ENCODE peak calls at places on chromosomes 4 and X, in six cellular contexts. D is heart left ventricle, N is Karpas-422, E is choroid plexus epithelial cell, H is bronchial epithelial cell, T is heart right ventricle. S is an unnamed sample.

GRCh38 chrX:133415276-133416105 is at the start of gene GPC4:
- DNase-seq in D (peak; percentile 59), N (no peak), E (peak; percentile 41), H (no peak), T (peak; percentile 51), S (no peak)

GRCh38 chr4:98861100-98861499 is 67.8 kb downstream of the EIF4E start:
- DNase-seq in D (no peak), N (no peak), E (no peak), H (no peak), T (no peak), S (no peak)

GRCh38 chrX:56569378-56570061 is 6.1 kb downstream of the UBQLN2 start:
- DNase-seq in D (no peak), N (no peak), E (no peak), H (no peak), T (no peak), S (no peak)

GRCh38 chrX:68196939-68197791 is 236.1 kb downstream of the OPHN1 start:
- DNase-seq in D (peak; percentile 7), N (peak; percentile 79), E (peak; percentile 71), H (peak; percentile 50), T (peak; percentile 19), S (peak; percentile 43)

GRCh38 chrX:38798956-38799355 is 2.3 kb upstream of the MID1IP1 start:
- DNase-seq in D (no peak), N (no peak), E (peak; percentile 59), H (peak; percentile 67), T (no peak), S (no peak)

GRCh38 chrX:119482497-119483480 is 14.5 kb downstream of the SLC25A5 start:
- DNase-seq in D (peak; percentile 51), N (peak; percentile 80), E (peak; percentile 56), H (peak; percentile 41), T (peak; percentile 53), S (peak; percentile 56)

GRCh38 chrX:107667426-107667825 is 39.1 kb downstream of the PRPS1 start:
- DNase-seq in D (no peak), N (no peak), E (no peak), H (no peak), T (no peak), S (no peak)

GRCh38 chr4:146222313-146222712 is 8.0 kb downstream of the REELD1 start:
- DNase-seq in D (no peak), N (no peak), E (peak; percentile 38), H (peak; percentile 71), T (no peak), S (peak; percentile 55)

GRCh38 chr4:244471-244870 is 60.8 kb downstream of the ZNF732 start:
- DNase-seq in D (peak; percentile 12), N (peak; percentile 89), E (peak; percentile 21), H (no peak), T (peak; percentile 40), S (peak; percentile 23)

GRCh38 chr4:4866124-4866832 is 6.8 kb downstream of the MSX1 start:
- DNase-seq in D (no peak), N (no peak), E (no peak), H (no peak), T (no peak), S (no peak)

GRCh38 chr4:2537011-2537830 is 774 bp downstream of the FAM193A start:
- DNase-seq in D (peak; percentile 23), N (peak; percentile 75), E (peak; percentile 41), H (peak; percentile 30), T (peak; percentile 29), S (peak; percentile 41)

GRCh38 chr4:56181140-56181950 is 205.9 kb downstream of the AASDH start:
- DNase-seq in D (no peak), N (no peak), E (peak; percentile 60), H (peak; percentile 13), T (no peak), S (no peak)

GRCh38 chr4:154591890-154592289 is 1.3 kb upstream of the FGA start:
- DNase-seq in D (no peak), N (no peak), E (no peak), H (no peak), T (no peak), S (no peak)

GRCh38 chr4:154586296-154587033 is 4.1 kb downstream of the FGA start:
- DNase-seq in D (no peak), N (no peak), E (no peak), H (no peak), T (no peak), S (no peak)

GRCh38 chr4:154590329-154591006 is at the start of gene FGA:
- DNase-seq in D (no peak), N (no peak), E (no peak), H (no peak), T (no peak), S (no peak)

GRCh38 chr4:154588198-154588597 is 2.3 kb downstream of the FGA start:
- DNase-seq in D (no peak), N (no peak), E (no peak), H (no peak), T (no peak), S (no peak)

DNA sequence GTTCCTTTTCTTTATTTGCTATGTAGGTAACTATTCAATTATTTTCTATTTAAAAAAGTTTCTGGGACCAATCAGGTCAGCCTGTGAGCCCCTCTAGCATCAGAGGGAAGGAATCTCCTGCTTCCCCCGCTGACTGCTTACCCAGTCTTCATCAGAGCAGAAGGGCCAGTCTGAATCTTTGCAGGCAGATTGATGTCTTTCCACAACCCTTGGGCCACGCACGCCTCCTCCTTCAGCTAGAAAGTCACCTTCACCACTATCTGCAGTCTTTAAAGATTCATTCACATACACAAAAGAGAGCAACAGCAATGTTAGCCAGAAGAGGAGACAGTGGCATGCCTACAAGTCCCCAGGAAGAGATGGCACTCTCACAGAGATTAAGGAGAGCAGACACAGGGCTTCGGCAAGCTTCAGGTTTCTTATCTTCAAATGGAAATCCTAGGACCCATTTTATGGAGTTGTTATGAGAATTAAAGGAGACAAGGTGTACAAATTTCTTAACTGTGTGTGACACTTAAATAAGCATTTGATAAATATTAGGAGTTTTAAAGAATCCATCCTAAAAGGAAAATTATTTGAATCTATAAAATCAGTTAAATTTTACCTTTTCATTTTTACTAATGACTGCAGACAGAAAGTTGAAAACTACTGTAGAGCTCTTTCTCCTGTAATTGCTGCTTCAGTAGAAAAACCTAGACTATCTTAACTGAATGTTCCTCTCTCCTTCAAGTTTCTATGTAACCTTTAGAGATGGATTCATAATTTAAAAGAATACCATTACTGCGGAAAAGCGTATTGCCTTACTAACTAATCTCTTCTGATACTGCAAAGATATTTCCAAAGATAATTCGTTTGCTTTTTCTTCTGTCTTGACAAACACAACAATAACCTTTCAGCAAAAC is 995 bp downstream of the FGA start:
- DNase-seq in D (no peak), N (no peak), E (no peak), H (no peak), T (no peak), S (no peak)
- H3K4me3 ChIP-seq in D (no peak overlapping the region), N (no peak overlapping the region), E (no peak overlapping the region), H (no peak overlapping the region), T (no peak overlapping the region), S (no peak overlapping the region)

DNA sequence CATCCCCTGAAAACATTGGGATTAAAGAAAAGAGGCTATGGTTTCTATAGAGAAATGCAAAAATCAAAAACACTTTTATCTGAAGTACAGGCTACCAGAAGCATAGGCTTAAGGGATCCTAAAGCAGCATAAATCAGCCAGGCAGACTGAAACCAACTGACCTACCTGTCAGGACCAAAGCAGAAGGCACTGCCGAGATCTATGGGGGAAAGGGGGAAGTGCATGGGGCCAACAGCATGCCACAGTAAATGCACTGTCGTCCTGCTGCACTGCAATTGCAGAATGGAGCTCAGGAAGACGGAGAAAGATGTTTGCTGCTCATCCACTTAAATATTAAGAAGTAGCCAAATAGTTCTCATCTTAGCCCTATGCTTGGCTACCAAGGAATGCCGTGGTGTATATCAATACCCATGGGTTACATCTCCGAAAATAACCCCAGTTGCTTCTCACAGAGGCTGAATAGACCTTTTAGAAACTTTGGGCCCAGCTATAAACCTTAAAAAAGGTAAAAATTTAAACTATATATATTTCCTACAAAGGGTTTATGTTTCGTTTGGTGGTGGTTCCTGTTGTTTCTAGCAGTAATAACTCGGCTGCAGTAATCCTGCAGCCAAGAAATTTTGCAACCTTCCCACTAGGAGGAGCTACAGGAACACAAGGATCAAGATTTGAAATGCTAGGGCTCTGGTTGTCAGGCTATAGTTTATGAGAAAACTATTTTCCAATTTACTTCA is 312.2 kb upstream of the DIAPH2 start:
- DNase-seq in D (peak; percentile 5), N (peak; percentile 61), E (peak; percentile 80), H (peak; percentile 36), T (no peak), S (peak; percentile 60)
- H3K4me3 ChIP-seq in D (no peak overlapping the region), N (no peak overlapping the region), E (peak overlapping the region; percentile 8), H (no peak overlapping the region), T (no peak overlapping the region), S (no peak overlapping the region)

DNA sequence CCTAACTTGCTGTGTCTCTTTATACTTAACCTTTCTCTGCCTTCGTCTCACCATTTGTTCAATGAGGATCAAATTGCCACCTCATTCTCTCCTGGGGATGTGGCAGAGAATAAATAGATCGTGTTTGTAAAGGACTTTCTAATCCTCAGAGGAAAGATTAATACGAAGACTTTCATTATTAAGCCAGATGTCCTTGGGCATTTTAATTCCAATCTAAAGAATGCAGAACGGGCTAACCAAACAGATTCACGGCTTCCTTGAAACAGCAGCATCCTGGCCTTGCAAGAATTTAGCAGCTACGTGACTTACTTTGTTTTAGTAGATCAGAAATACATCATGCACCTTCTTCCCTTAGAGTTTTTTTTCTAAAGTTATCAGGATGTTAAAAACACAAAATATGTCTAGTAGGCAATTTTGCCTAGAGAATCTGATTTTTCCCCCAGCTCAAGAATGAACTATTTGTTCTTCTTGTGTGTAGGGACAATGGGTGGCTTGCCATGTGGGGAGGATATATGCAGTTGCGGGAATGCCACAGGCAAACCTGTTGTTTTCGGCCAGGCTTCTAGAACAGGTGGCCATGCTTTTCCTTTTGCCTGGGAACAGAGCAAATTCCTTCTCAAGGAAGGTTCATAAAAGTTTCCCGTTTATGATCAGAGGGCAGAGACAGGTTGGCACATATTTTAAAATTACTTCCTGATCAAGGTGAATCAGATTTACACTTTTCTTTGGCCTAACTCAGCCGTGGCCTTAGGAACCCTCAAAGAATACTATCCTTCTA is 3.0 kb downstream of the MID1 start:
- DNase-seq in D (no peak), N (no peak), E (no peak), H (no peak), T (no peak), S (no peak)
- H3K4me3 ChIP-seq in D (peak overlapping the region; percentile 55), N (no peak overlapping the region), E (peak overlapping the region; percentile 69), H (no peak overlapping the region), T (no peak overlapping the region), S (no peak overlapping the region)

GRCh38 chrX:131831185-131831520 is 191.9 kb upstream of the STK26 start:
- DNase-seq in D (no peak), N (no peak), E (no peak), H (no peak), T (no peak), S (no peak)

GRCh38 chrX:131826572-131826971 is 196.5 kb upstream of the STK26 start:
- DNase-seq in D (no peak), N (no peak), E (no peak), H (no peak), T (no peak), S (no peak)

GRCh38 chrX:131828482-131828881 is 194.6 kb upstream of the STK26 start:
- DNase-seq in D (no peak), N (no peak), E (no peak), H (no peak), T (no peak), S (no peak)

GRCh38 chrX:131830400-131831184 is 192.5 kb upstream of the STK26 start:
- DNase-seq in D (peak; percentile 72), N (peak; percentile 53), E (peak; percentile 83), H (peak; percentile 30), T (peak; percentile 83), S (peak; percentile 91)

DNA sequence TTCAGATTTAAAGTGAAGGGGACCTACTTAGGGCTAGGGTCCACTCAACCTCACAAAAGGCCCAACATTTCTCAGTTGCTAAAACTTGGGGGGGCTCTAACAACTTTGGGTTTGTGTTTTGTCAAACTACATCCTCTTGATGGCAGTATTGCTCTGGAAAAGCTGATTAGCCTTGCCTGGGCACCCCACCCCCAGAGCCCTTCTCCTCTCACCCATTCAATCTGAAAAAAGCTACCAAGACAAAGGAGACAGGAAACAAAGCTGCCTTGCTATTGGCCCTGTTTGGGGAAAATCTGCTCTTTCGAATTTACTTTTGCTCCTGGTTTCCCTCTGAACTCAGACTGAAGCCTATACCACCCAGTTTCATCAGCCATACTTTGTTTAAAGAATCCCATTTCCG is 195.2 kb upstream of the STK26 start:
- DNase-seq in D (no peak), N (peak; percentile 86), E (peak; percentile 34), H (no peak), T (no peak), S (peak; percentile 65)
- H3K4me3 ChIP-seq in D (no peak overlapping the region), N (no peak overlapping the region), E (no peak overlapping the region), H (no peak overlapping the region), T (no peak overlapping the region), S (peak overlapping the region; percentile 54)